ENCODE peak calls at places on chromosomes 16 and 17, in eight cellular contexts. U, W, R, C, T, Z, P and K are unnamed samples.
A peak's percentile ranks its signal among the peaks of the same experiment; 100 is the strongest.

GRCh38 chr17:47243737-47244598 is 9.7 kb upstream of the ITGB3 start:
- DNase-seq in W (no peak), P (no peak), U (no peak), C (no peak), R (no peak), T (no peak), Z (no peak), K (no peak)

GRCh38 chr16:81740163-81740562 is 38.9 kb upstream of the PLCG2 start:
- DNase-seq in C (no peak), T (no peak), W (no peak), P (no peak), R (no peak), U (no peak), Z (no peak), K (no peak)

GRCh38 chr16:85210423-85211169 is 98.3 kb upstream of the CIBAR2 start:
- DNase-seq in T (no peak), R (no peak), Z (no peak), W (peak; percentile 68), C (peak; percentile 75), P (no peak), U (no peak), K (no peak)

GRCh38 chr16:8660841-8661301 is 13.5 kb upstream of the ABAT start:
- DNase-seq in T (peak; percentile 66), U (peak; percentile 13), P (peak; percentile 77), Z (peak; percentile 58), C (peak; percentile 64), W (peak; percentile 59), R (peak; percentile 9), K (peak; percentile 71)

GRCh38 chr16:73572135-73572534 is 524.2 kb upstream of the ZFHX3 start:
- DNase-seq in P (peak; percentile 17), Z (peak; percentile 2), U (no peak), W (peak; percentile 6), T (no peak), R (no peak), C (no peak), K (no peak)

GRCh38 chr16:52547834-52548215 is 882 bp upstream of the TOX3 start:
- DNase-seq in R (no peak), Z (no peak), T (no peak), P (no peak), W (no peak), U (no peak), C (no peak), K (no peak)

GRCh38 chr17:81025756-81026155 is 9.2 kb upstream of the BAIAP2 start:
- DNase-seq in C (no peak), T (no peak), U (no peak), R (no peak), Z (no peak), P (peak; percentile 11), W (no peak), K (no peak)

GRCh38 chr16:78142784-78143183 is 43.3 kb downstream of the WWOX start:
- DNase-seq in P (no peak), U (no peak), T (no peak), Z (no peak), C (peak; percentile 80), W (no peak), R (no peak), K (no peak)

GRCh38 chr17:2398655-2399571 is 1.9 kb downstream of the MNT start:
- DNase-seq in W (peak; percentile 81), U (peak; percentile 10), C (peak; percentile 79), R (peak; percentile 68), T (peak; percentile 67), P (no peak), Z (peak; percentile 42), K (no peak)

GRCh38 chr17:77210946-77211541 is 70.3 kb downstream of the SEC14L1 start:
- DNase-seq in P (no peak), C (no peak), W (no peak), R (no peak), T (no peak), U (no peak), Z (no peak), K (no peak)

GRCh38 chr16:66211651-66212050 is 154.8 kb upstream of the CDH5 start:
- DNase-seq in T (no peak), R (no peak), Z (no peak), C (no peak), U (no peak), W (no peak), P (no peak), K (no peak)

GRCh38 chr16:10156111-10156510 is 26.1 kb downstream of the GRIN2A start:
- DNase-seq in R (no peak), P (no peak), T (no peak), W (no peak), U (no peak), C (no peak), Z (no peak), K (no peak)

GRCh38 chr16:89827383-89828198 is 684 bp upstream of the SPIRE2 start:
- DNase-seq in W (peak; percentile 75), T (no peak), P (peak; percentile 64), Z (peak; percentile 28), R (no peak), U (no peak), C (peak; percentile 51), K (no peak)

GRCh38 chr16:27174007-27174406 is 29.3 kb upstream of the KDM8 start:
- DNase-seq in T (peak; percentile 66), C (no peak), U (peak; percentile 21), Z (no peak), R (peak; percentile 67), W (no peak), P (no peak), K (peak; percentile 24)

GRCh38 chr17:35875439-35876139 is 4.6 kb downstream of the CCL5 start:
- DNase-seq in Z (no peak), C (no peak), T (no peak), P (no peak), U (no peak), R (no peak), W (no peak), K (no peak)

GRCh38 chr17:31453896-31454295 is 62.4 kb downstream of the RAB11FIP4 start:
- DNase-seq in R (no peak), U (no peak), W (no peak), C (no peak), P (no peak), T (no peak), Z (no peak), K (no peak)